ENCODE peak calls at places on chromosomes 3 and 15, in ten cellular contexts. F is right lobe of liver, C is left lung, B is pancreas, M is neural progenitor cell, A is testis, H is A549, T is lower lobe of right lung, L is lung, D is adrenal gland. Q is an unnamed sample. For H3K4me1, the result is how much of the 10 kb centered on the place peaks cover.

GRCh38 chr15:83105450-83105849 is 2.0 kb upstream of the TM6SF1 start:
- DNase-seq in F (no peak), H (no peak), C (no peak), T (no peak), M (no peak), D (no peak), L (no peak), B (no peak), A (no peak), Q (no peak)

GRCh38 chr3:69541059-69541471 is 155.2 kb upstream of the FRMD4B start:
- DNase-seq in A (no peak), B (no peak), D (peak), L (no peak), T (no peak), H (no peak), F (no peak), C (no peak), M (peak), Q (no peak)

GRCh38 chr15:57605491-57605890 is 13.8 kb downstream of the MYZAP start:
- DNase-seq in L (no peak), A (no peak), D (no peak), M (no peak), F (no peak), B (no peak), H (no peak), T (no peak), C (no peak), Q (no peak)

GRCh38 chr3:159994182-159994581 is 5.5 kb downstream of the IL12A start:
- DNase-seq in B (no peak), M (no peak), A (no peak), L (no peak), C (no peak), H (no peak), F (no peak), D (no peak), T (no peak), Q (no peak)

GRCh38 chr15:63870403-63871209 is 36.9 kb upstream of the HERC1 start:
- DNase-seq in F (no peak), D (peak), M (peak), T (no peak), A (peak), H (peak), C (peak), B (peak), L (no peak), Q (no peak)

GRCh38 chr3:172315401-172316091 is 132.7 kb downstream of the GHSR start:
- DNase-seq in D (peak), L (peak), T (no peak), M (no peak), H (peak), F (no peak), C (no peak), A (no peak), B (no peak), Q (no peak)

GRCh38 chr3:141969711-141970110 is 93.3 kb downstream of the ATP1B3 start:
- DNase-seq in C (no peak), A (no peak), D (no peak), B (no peak), M (no peak), T (no peak), F (no peak), H (no peak), L (no peak), Q (no peak)

GRCh38 chr15:62779041-62779810 is 263.3 kb upstream of the TPM1 start:
- DNase-seq in M (no peak), H (no peak), F (no peak), B (no peak), D (peak), A (peak), T (no peak), C (no peak), L (no peak), Q (no peak)

GRCh38 chr3:143562789-143563188 is 285.5 kb downstream of the SLC9A9 start:
- DNase-seq in B (no peak), M (no peak), H (no peak), C (no peak), T (no peak), D (no peak), F (no peak), A (no peak), L (no peak), Q (no peak)

GRCh38 chr3:184328516-184328915 is 8.9 kb upstream of the FAM131A start:
- DNase-seq in C (no peak), A (no peak), F (no peak), T (no peak), B (no peak), H (no peak), M (no peak), L (no peak), D (no peak), Q (no peak)

DNA sequence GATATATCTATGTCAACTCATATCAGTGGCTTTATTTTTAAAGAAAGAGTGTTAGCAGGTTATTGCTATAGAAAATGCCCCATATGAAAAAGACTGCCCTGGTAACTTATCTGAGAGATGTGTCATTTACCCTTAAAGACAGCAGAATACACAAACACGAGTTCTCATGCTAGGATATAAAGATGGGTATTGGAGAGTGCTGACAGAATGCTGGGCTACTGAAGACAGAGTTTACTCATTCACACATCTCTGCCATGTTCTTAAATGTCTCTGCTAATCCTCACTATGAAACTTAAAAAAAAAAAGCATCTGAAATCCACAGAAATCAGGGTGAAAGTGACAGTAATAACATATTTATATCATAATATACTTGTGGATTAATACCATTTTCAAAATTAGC is 126.7 kb downstream of the FOXP1 start:
- DNase-seq in D (no peak), C (no peak), M (no peak), L (no peak), A (no peak), T (no peak), F (no peak), B (no peak), H (no peak), Q (no peak)
- H3K4me1 ChIP-seq in D (under half), C (under half), M (under half), L (under half), A (under half), T (under half), F (under half), B (under half), H (under half), Q (half or more)

GRCh38 chr15:60648928-60649679 is 170.2 kb upstream of the ICE2 start:
- DNase-seq in H (no peak), M (no peak), T (no peak), L (peak), A (no peak), D (no peak), F (no peak), B (no peak), C (peak), Q (no peak)
- H3K4me1 ChIP-seq in H (under half), M (under half), T (under half), L (under half), A (under half), D (under half), F (under half), B (under half), C (under half), Q (under half)

GRCh38 chr3:32862247-32863013 is 44.6 kb downstream of the TRIM71 start:
- DNase-seq in M (no peak), D (no peak), B (no peak), T (no peak), A (no peak), L (no peak), C (no peak), H (no peak), F (no peak), Q (no peak)

GRCh38 chr3:32861681-32862080 is 43.9 kb downstream of the TRIM71 start:
- DNase-seq in L (no peak), H (no peak), C (no peak), A (no peak), M (no peak), B (no peak), D (no peak), F (no peak), T (no peak), Q (no peak)

GRCh38 chr3:32859604-32860237 is 41.9 kb downstream of the TRIM71 start:
- DNase-seq in M (no peak), F (no peak), T (no peak), H (no peak), D (no peak), B (no peak), A (no peak), L (no peak), C (no peak), Q (no peak)

GRCh38 chr3:32857921-32858320 is 40.1 kb downstream of the TRIM71 start:
- DNase-seq in D (no peak), F (no peak), T (no peak), A (no peak), C (no peak), H (no peak), B (no peak), M (no peak), L (no peak), Q (no peak)

GRCh38 chr3:32860499-32860898 is 42.7 kb downstream of the TRIM71 start:
- DNase-seq in L (no peak), T (no peak), F (no peak), C (no peak), H (no peak), D (no peak), A (no peak), M (no peak), B (no peak), Q (no peak)
- H3K4me1 ChIP-seq in L (under half), T (under half), F (under half), C (under half), H (under half), D (under half), A (under half), M (half or more), B (under half), Q (under half)

DNA sequence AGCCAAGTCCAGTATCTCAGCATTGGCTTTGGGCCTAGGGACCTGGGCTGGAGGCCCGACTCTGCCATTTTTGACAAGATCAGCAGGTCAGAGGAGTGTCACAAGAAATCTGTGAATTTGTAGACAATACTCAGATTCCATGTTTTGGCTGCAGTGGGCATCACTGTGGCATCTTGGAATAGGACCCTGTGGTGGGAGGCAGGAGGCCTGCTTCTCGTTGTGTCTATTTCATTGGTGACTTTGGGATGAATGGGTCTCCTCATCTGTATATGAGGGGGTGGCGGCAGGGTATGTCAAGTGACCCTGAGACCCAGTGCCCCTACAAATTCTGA is 3.3 kb downstream of the C15orf39 start:
- DNase-seq in T (no peak), H (no peak), B (no peak), C (no peak), L (no peak), F (no peak), D (no peak), A (no peak), M (no peak), Q (no peak)
- H3K4me1 ChIP-seq in T (half or more), H (under half), B (under half), C (under half), L (under half), F (under half), D (half or more), A (half or more), M (under half), Q (under half)

GRCh38 chr15:72474912-72475601 is 927 bp downstream of the ARIH1 start:
- DNase-seq in F (peak), T (peak), D (peak), L (peak), B (peak), M (peak), H (peak), A (peak), C (peak), Q (peak)

GRCh38 chr15:72475674-72476073 is 1.5 kb downstream of the ARIH1 start:
- DNase-seq in M (no peak), L (no peak), A (no peak), B (no peak), D (no peak), C (no peak), H (no peak), T (no peak), F (no peak), Q (no peak)

GRCh38 chr15:72473670-72474465 is at the start of gene ARIH1:
- DNase-seq in B (peak), D (peak), C (peak), A (peak), H (peak), L (peak), T (peak), M (peak), F (peak), Q (peak)

GRCh38 chr15:72472907-72473669 is 1.0 kb upstream of the ARIH1 start:
- DNase-seq in H (no peak), B (no peak), F (no peak), A (no peak), L (no peak), D (no peak), C (no peak), T (no peak), M (no peak), Q (no peak)

DNA sequence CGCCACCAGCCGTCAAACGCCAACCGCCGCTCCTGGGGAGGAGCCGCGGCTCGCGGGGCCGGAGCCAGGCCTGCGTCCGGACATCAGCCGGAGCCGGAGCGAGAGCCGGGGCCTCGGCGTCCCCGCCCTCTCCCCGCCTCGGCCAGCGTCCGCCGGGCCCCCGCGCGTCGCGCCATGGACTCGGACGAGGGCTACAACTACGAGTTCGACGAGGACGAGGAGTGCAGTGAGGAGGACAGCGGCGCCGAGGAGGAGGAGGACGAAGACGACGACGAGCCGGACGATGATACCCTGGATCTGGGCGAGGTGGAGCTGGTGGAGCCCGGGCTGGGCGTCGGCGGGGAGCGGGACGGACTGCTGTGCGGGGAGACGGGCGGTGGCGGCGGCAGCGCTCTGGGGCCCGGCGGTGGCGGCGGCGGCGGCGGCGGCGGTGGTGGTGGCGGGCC is 359 bp downstream of the ARIH1 start:
- DNase-seq in L (no peak), H (no peak), C (peak), D (no peak), B (peak), M (no peak), F (no peak), T (no peak), A (no peak), Q (no peak)
- H3K4me1 ChIP-seq in L (under half), H (under half), C (under half), D (under half), B (under half), M (under half), F (under half), T (under half), A (under half), Q (half or more)

GRCh38 chr3:182795383-182795782 is 2.1 kb downstream of the ATP11B start:
- DNase-seq in A (no peak), H (no peak), M (no peak), B (no peak), D (no peak), C (no peak), F (no peak), L (no peak), T (no peak), Q (peak)

GRCh38 chr3:182792901-182793662 is at the start of gene ATP11B:
- DNase-seq in H (peak), C (peak), M (peak), D (peak), T (peak), L (peak), B (peak), A (peak), F (peak), Q (peak)

GRCh38 chr3:182794455-182794773 is 1.1 kb downstream of the ATP11B start:
- DNase-seq in L (no peak), F (no peak), A (no peak), B (peak), C (no peak), H (no peak), T (no peak), M (no peak), D (no peak), Q (no peak)

GRCh38 chr3:182794806-182795369 is 1.6 kb downstream of the ATP11B start:
- DNase-seq in H (no peak), A (no peak), C (no peak), F (no peak), T (no peak), M (no peak), L (no peak), B (no peak), D (no peak), Q (no peak)

DNA sequence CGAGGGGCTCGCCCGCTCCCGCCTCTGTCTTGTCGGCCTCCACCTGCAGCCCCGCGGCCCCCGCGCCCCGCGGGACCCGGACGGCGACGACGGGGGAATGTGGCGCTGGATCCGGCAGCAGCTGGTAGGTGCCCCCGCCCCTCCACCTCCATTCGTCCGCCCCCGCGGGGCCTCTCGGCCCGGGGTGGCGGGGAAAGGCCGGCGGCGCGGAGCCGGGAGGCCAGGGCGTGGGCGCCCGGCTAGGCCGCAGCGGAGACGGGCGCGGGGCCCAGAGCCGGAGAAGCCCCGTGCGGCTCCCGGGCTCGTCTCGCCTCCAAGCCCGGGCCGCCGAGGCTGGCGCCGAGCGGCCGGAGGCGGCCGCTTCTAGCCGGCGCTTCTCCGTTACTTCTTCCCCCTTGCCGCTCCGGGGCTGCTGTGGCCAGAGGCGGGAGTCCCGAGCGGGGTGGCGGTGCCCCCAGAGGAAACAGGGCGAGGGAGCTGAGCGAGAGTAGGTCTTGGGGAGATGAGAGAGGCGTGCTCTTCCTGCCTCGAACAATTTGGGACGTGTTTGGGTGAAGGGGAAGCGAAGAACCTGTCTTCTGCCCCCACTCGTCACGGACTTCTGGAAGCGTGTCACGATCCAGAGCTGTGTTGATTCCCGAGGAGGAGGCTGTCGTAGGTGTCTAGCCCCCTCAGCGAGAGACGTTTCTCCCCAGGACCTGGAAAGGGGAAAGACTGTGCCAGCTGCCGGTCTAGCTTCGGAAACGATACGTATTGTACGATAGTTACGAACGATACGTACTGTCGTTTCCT is 555 bp downstream of the ATP11B start:
- DNase-seq in M (peak), T (peak), L (peak), C (peak), A (peak), H (peak), B (peak), D (peak), F (peak), Q (peak)
- H3K4me1 ChIP-seq in M (under half), T (under half), L (under half), C (under half), A (under half), H (under half), B (under half), D (under half), F (under half), Q (under half)

GRCh38 chr15:92819312-92820232 is 80.6 kb upstream of the CHD2 start:
- DNase-seq in A (no peak), B (no peak), C (peak), T (no peak), L (no peak), M (no peak), H (no peak), F (no peak), D (peak), Q (no peak)

GRCh38 chr15:92821491-92822116 is 78.5 kb upstream of the CHD2 start:
- DNase-seq in C (peak), D (no peak), A (no peak), T (no peak), F (no peak), H (no peak), M (no peak), B (no peak), L (no peak), Q (no peak)

GRCh38 chr15:92820233-92821021 is 79.7 kb upstream of the CHD2 start:
- DNase-seq in D (peak), A (peak), T (peak), M (peak), C (peak), H (peak), B (peak), L (peak), F (peak), Q (peak)

GRCh38 chr15:92818658-92819311 is 81.3 kb upstream of the CHD2 start:
- DNase-seq in F (no peak), A (no peak), H (no peak), M (no peak), C (peak), T (no peak), L (no peak), D (peak), B (no peak), Q (no peak)

GRCh38 chr15:92822216-92823144 is 77.6 kb upstream of the CHD2 start:
- DNase-seq in F (no peak), B (no peak), C (no peak), L (no peak), D (no peak), A (no peak), T (no peak), M (peak), H (no peak), Q (no peak)
- H3K4me1 ChIP-seq in F (under half), B (under half), C (under half), L (under half), D (under half), A (under half), T (under half), M (half or more), H (under half), Q (under half)